ENCODE peak calls at places on chromosome 3, in eight cellular contexts. T is left ventricle myocardium inferior; D is breast epithelium; V is hepatocyte; K is heart right ventricle; I is CD8-positive, alpha-beta T cell; J is tibial artery; A is PC-9. S is an unnamed sample. For H3K4me1, the result is how much of the 10 kb centered on the place peaks cover.

GRCh38 chr3:174533286-174533685 is 325.8 kb upstream of the NAALADL2 start:
- DNase-seq in T (no peak), D (no peak), V (no peak), K (no peak), I (no peak), J (no peak), A (no peak), S (no peak)

GRCh38 chr3:61662861-61663260 is 101.5 kb downstream of the PTPRG start:
- DNase-seq in T (no peak), D (no peak), V (no peak), K (no peak), I (no peak), J (no peak), A (no peak), S (no peak)

GRCh38 chr3:139655880-139656279 is 21.9 kb downstream of the NMNAT3 start:
- DNase-seq in T (no peak), D (no peak), V (peak), K (no peak), I (no peak), J (peak), A (no peak), S (no peak)

GRCh38 chr3:7800006-7800780 is 701.4 kb upstream of the LMCD1 start:
- DNase-seq in T (no peak), D (no peak), V (no peak), K (no peak), I (no peak), J (no peak), A (no peak), S (no peak)

GRCh38 chr3:112635674-112636073 is 5.3 kb downstream of the CCDC80 start:
- DNase-seq in T (no peak), D (no peak), V (peak), K (no peak), I (no peak), J (peak), A (no peak), S (no peak)

GRCh38 chr3:191283400-191283799 is 45.8 kb upstream of the CCDC50 start:
- DNase-seq in T (no peak), D (no peak), V (no peak), K (no peak), I (no peak), J (no peak), A (peak), S (no peak)

GRCh38 chr3:60633644-60634043 is 617.6 kb downstream of the FHIT start:
- DNase-seq in T (no peak), D (no peak), V (no peak), K (no peak), I (no peak), J (no peak), A (no peak), S (peak)

GRCh38 chr3:158837232-158837631 is 35.4 kb downstream of the MFSD1 start:
- DNase-seq in T (no peak), D (no peak), V (no peak), K (no peak), I (no peak), J (no peak), A (no peak), S (no peak)

GRCh38 chr3:175150812-175151411 is 291.8 kb downstream of the NAALADL2 start:
- DNase-seq in T (no peak), D (peak), V (no peak), K (no peak), I (no peak), J (no peak), A (peak), S (no peak)

GRCh38 chr3:137970914-137971831 is 38.8 kb upstream of the CLDN18 start:
- DNase-seq in T (peak), D (peak), V (peak), K (peak), I (no peak), J (peak), A (peak), S (peak)

GRCh38 chr3:72625616-72626337 is 222.5 kb downstream of the SHQ1 start:
- DNase-seq in T (no peak), D (no peak), V (peak), K (no peak), I (no peak), J (no peak), A (peak), S (no peak)

GRCh38 chr3:110969229-110970211 is 102.1 kb upstream of the NECTIN3 start:
- DNase-seq in T (no peak), D (no peak), V (peak), K (no peak), I (no peak), J (no peak), A (no peak), S (no peak)

GRCh38 chr3:188948658-188949400 is 222.9 kb upstream of the TPRG1 start:
- DNase-seq in T (no peak), D (peak), V (peak), K (no peak), I (no peak), J (peak), A (peak), S (no peak)

GRCh38 chr3:140388525-140388924 is 289.3 kb upstream of the TRIM42 start:
- DNase-seq in T (no peak), D (no peak), V (no peak), K (no peak), I (no peak), J (no peak), A (no peak), S (no peak)

GRCh38 chr3:21839592-21839991 is 88.6 kb upstream of the ZNF385D start:
- DNase-seq in T (peak), D (no peak), V (peak), K (no peak), I (no peak), J (no peak), A (no peak), S (no peak)

GRCh38 chr3:97579365-97579764 is 185.2 kb upstream of the ARL6 start:
- DNase-seq in T (no peak), D (no peak), V (no peak), K (no peak), I (no peak), J (no peak), A (peak), S (no peak)

GRCh38 chr3:185549111-185549510 is 3.3 kb downstream of the LIPH start:
- DNase-seq in T (no peak), D (peak), V (peak), K (no peak), I (no peak), J (peak), A (peak), S (no peak)

GRCh38 chr3:41711656-41712055 is 250.2 kb downstream of the ULK4 start:
- DNase-seq in T (no peak), D (no peak), V (no peak), K (no peak), I (no peak), J (no peak), A (no peak), S (no peak)

GRCh38 chr3:81910244-81910852 is 148.9 kb upstream of the GBE1 start:
- DNase-seq in T (no peak), D (no peak), V (peak), K (no peak), I (no peak), J (no peak), A (no peak), S (no peak)

GRCh38 chr3:108223928-108224327 is 1.7 kb upstream of the IFT57 start:
- DNase-seq in T (no peak), D (no peak), V (no peak), K (no peak), I (no peak), J (no peak), A (no peak), S (no peak)

GRCh38 chr3:71428841-71429609 is 154.5 kb downstream of the FOXP1 start:
- DNase-seq in T (peak), D (peak), V (peak), K (peak), I (peak), J (peak), A (no peak), S (no peak)

GRCh38 chr3:67848299-67848698 is 193.9 kb upstream of the SUCLG2 start:
- DNase-seq in T (no peak), D (no peak), V (no peak), K (no peak), I (no peak), J (no peak), A (no peak), S (no peak)

GRCh38 chr3:53259427-53260259 is 3.8 kb upstream of the TKT start:
- DNase-seq in T (peak), D (no peak), V (no peak), K (no peak), I (no peak), J (no peak), A (no peak), S (no peak)

GRCh38 chr3:67018789-67019525 is 20.9 kb downstream of the KBTBD8 start:
- DNase-seq in T (no peak), D (no peak), V (no peak), K (no peak), I (no peak), J (no peak), A (no peak), S (no peak)

GRCh38 chr3:184932777-184933176 is 120.8 kb downstream of the VPS8 start:
- DNase-seq in T (no peak), D (no peak), V (no peak), K (no peak), I (no peak), J (no peak), A (no peak), S (no peak)

GRCh38 chr3:18122264-18122663 is 302.9 kb downstream of the SATB1 start:
- DNase-seq in T (no peak), D (no peak), V (no peak), K (no peak), I (no peak), J (no peak), A (no peak), S (no peak)

GRCh38 chr3:48661501-48662139 is 1.1 kb downstream of the CELSR3 start:
- DNase-seq in T (peak), D (no peak), V (peak), K (peak), I (peak), J (peak), A (no peak), S (peak)

GRCh38 chr3:101784850-101785613 is 6.0 kb downstream of the NXPE3 start:
- DNase-seq in T (no peak), D (no peak), V (no peak), K (no peak), I (no peak), J (no peak), A (no peak), S (no peak)

GRCh38 chr3:67402873-67403272 is 251.5 kb downstream of the SUCLG2 start:
- DNase-seq in T (no peak), D (no peak), V (no peak), K (no peak), I (no peak), J (no peak), A (no peak), S (no peak)

GRCh38 chr3:101466465-101467309 is 46.3 kb downstream of the SENP7 start:
- DNase-seq in T (no peak), D (no peak), V (peak), K (no peak), I (peak), J (no peak), A (no peak), S (no peak)

GRCh38 chr3:154428369-154429206 is 1.4 kb downstream of the GPR149 start:
- DNase-seq in T (no peak), D (no peak), V (peak), K (peak), I (no peak), J (no peak), A (no peak), S (no peak)

GRCh38 chr3:142981901-142982773 is 18.7 kb upstream of the PAQR9 start:
- DNase-seq in T (no peak), D (no peak), V (no peak), K (no peak), I (no peak), J (no peak), A (no peak), S (no peak)
- TF ChIP-seq CTCF in T (no peak), D (no peak), V (no peak), K (no peak), I (no peak), J (no peak), A (no peak), S (no peak)

DNA sequence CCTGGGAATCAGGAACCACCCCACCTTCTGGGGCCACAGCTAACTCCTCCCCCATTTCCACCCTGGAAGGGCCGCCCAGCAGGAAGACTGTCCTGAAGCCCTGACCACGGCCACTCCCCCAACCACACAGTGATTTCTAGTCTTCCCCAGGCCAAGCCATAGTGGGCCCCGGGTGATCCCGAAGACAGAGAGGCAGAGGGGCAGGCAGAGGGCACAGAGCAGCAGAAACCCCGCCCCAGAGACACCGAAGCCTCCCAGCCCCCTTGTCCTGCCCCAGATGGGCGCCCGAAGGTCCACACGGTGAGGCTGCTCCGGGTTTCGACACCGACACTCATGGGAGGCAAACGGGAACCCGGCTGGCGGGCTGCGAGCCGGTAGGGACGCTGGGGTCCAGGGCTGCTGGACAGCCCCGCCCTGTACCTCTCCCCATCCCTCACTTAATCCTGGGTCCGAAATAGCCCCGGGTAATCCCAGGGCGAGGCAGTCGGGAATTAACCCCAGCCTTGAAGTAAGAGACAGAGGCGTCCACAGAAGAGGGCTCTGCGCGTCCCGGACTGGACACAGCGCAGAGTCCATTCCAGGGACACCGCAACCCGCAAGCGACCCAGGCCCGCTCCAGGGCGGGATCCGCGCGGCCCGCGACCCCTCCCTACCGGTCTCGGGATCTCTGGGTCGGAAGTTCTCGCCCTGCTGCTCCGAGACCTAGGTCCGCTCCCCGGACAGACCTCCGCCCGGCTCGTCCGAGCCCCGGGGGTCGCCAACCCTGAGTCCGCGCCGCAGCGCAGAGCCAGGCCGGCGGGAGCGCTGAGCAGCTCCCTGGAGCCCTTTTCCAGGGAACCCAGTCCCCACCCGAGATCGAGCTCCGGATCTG is 138.2 kb downstream of the NUP210 start:
- DNase-seq in T (peak), D (no peak), V (no peak), K (peak), I (no peak), J (peak), A (peak), S (peak)
- H3K4me1 ChIP-seq in T (under half), D (under half), V (under half), K (under half), I (under half), J (under half), A (under half), S (under half)

GRCh38 chr3:16482770-16483531 is 30.5 kb downstream of the RFTN1 start:
- DNase-seq in T (no peak), D (no peak), V (peak), K (no peak), I (peak), J (peak), A (no peak), S (peak)

GRCh38 chr3:16481570-16481897 is 32.0 kb downstream of the RFTN1 start:
- DNase-seq in T (no peak), D (no peak), V (no peak), K (no peak), I (no peak), J (no peak), A (no peak), S (no peak)

GRCh38 chr3:16482194-16482769 is 31.2 kb downstream of the RFTN1 start:
- DNase-seq in T (no peak), D (no peak), V (no peak), K (no peak), I (no peak), J (no peak), A (no peak), S (no peak)

GRCh38 chr3:16478516-16478915 is 35.0 kb downstream of the RFTN1 start:
- DNase-seq in T (no peak), D (no peak), V (no peak), K (no peak), I (no peak), J (no peak), A (peak), S (no peak)

DNA sequence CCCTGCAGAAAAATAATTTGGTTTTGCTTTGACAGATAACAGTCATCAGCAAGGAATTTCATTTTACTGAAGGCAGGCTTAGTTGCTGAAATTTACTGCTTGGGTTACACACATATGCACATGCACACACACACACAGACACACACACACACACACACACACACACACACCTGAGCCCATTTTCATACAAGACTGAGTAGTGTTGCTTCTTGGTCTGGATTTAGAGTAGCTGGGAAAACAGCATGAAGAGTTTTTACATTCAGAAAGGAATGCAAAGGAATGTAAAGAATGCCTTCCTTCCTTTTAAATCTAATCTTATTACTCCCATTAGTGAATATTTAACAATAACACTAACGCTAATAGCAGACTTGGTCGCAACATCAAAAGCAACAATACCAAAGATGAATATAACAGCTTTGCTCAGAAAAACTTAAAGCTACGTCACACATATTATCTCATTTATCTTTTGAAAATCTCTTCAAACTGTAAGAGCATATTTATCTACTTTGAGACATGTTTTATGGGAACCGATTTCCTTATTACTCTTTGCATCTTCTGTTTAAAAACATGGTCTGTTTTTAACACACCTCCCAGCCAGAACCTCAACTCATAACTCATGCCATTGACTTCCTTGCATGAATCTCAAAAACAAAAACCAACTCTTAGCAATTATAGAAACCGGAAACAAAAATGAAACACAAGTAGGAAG is 32.5 kb downstream of the RFTN1 start:
- DNase-seq in T (no peak), D (no peak), V (no peak), K (no peak), I (no peak), J (no peak), A (no peak), S (no peak)
- H3K4me3 ChIP-seq in T (no peak), D (no peak), V (no peak), K (no peak), I (peak), J (no peak), A (no peak), S (no peak)

GRCh38 chr3:57851304-57851703 is 95.2 kb downstream of the SLMAP start:
- DNase-seq in T (no peak), D (no peak), V (no peak), K (no peak), I (no peak), J (no peak), A (no peak), S (no peak)

GRCh38 chr3:57855281-57855680 is 99.2 kb downstream of the SLMAP start:
- DNase-seq in T (no peak), D (no peak), V (no peak), K (no peak), I (no peak), J (no peak), A (no peak), S (no peak)

GRCh38 chr3:57855943-57856342 is 99.8 kb downstream of the SLMAP start:
- DNase-seq in T (no peak), D (no peak), V (no peak), K (no peak), I (no peak), J (no peak), A (no peak), S (no peak)

GRCh38 chr3:57856675-57857074 is 100.6 kb downstream of the SLMAP start:
- DNase-seq in T (no peak), D (no peak), V (peak), K (no peak), I (no peak), J (no peak), A (no peak), S (no peak)

GRCh38 chr3:57852896-57853295 is 96.8 kb downstream of the SLMAP start:
- DNase-seq in T (no peak), D (no peak), V (peak), K (no peak), I (no peak), J (no peak), A (no peak), S (no peak)
- TF ChIP-seq CTCF in T (peak), D (no peak), V (peak), K (peak), I (peak), J (peak), A (peak), S (peak)

DNA sequence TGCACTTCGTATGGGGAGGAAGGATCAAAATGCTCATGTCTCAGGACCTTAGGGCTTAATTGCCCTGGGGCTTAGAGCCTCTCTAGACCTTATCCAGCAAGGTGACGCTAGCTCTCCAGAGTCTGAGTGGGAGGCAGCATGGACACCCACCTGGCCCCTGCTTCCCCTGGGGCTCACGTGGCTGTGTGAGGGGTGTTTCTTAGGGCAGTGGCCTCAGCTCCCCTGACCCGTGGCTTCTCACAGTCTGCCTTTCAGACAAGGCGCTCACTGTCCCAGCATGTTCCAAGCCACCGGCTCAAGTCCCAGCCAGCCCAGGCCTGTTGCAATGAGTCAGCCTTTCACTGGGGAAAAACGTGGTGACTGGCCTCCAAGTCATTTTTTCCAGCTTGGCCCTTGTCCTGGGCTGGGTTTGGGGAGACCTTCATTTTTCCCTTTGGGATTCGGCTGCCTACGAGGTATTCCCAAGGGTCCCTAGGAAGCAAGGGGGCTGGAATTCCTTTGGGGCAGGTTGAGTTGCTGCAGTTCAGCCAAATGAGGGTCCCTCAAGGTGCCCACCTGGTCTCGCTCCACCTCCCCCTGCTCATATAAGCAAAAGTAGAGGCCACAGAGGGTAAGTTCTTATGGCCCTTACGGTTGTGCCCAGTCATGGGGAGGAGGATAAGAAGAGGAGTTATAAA is 15.7 kb downstream of the BHLHE40 start:
- DNase-seq in T (peak), D (peak), V (peak), K (peak), I (peak), J (peak), A (peak), S (peak)
- H3K4me1 ChIP-seq in T (under half), D (under half), V (under half), K (under half), I (under half), J (under half), A (under half), S (under half)

GRCh38 chr3:128343287-128344045 is 123.2 kb downstream of the DNAJB8 start:
- DNase-seq in T (no peak), D (peak), V (peak), K (no peak), I (no peak), J (no peak), A (peak), S (peak)
- H3K4me3 ChIP-seq in T (no peak), D (no peak), V (no peak), K (no peak), I (no peak), J (no peak), A (no peak), S (no peak)

GRCh38 chr3:119676020-119676419 is 1.2 kb downstream of the COX17 start:
- DNase-seq in T (no peak), D (no peak), V (no peak), K (no peak), I (no peak), J (no peak), A (no peak), S (no peak)

GRCh38 chr3:119677641-119677934 is 382 bp upstream of the COX17 start:
- DNase-seq in T (no peak), D (no peak), V (no peak), K (no peak), I (no peak), J (no peak), A (no peak), S (no peak)

GRCh38 chr3:119681279-119681678 is 4.1 kb upstream of the COX17 start:
- DNase-seq in T (no peak), D (no peak), V (peak), K (no peak), I (no peak), J (no peak), A (no peak), S (no peak)

GRCh38 chr3:119676771-119677640 is at the start of gene COX17:
- DNase-seq in T (peak), D (peak), V (peak), K (peak), I (peak), J (peak), A (peak), S (peak)

GRCh38 chr3:119679874-119680273 is 2.7 kb upstream of the COX17 start:
- DNase-seq in T (no peak), D (no peak), V (no peak), K (no peak), I (no peak), J (no peak), A (no peak), S (no peak)
- TF ChIP-seq CTCF in T (no peak), D (no peak), V (no peak), K (no peak), I (no peak), J (no peak), A (no peak), S (no peak)

S was measured in psoas muscle.